ENCODE peak calls at places on chromosomes 16 and 17, in six cellular contexts. P is endothelial cell of umbilical vein, U is A549, W is GM12878, B is K562, J is HepG2. M is an unnamed sample.

GRCh38 chr16:68072038-68072695 is 13.0 kb upstream of the NFATC3 start:
- DNase-seq in P (no peak), W (no peak), B (peak), J (no peak), U (no peak), M (peak)

GRCh38 chr17:16027708-16028584 is 28.3 kb downstream of the TTC19 start:
- DNase-seq in W (peak), J (peak), U (peak), B (peak), P (peak), M (peak)

GRCh38 chr16:26765087-26765486 is 301.6 kb upstream of the C16orf82 start:
- DNase-seq in J (peak), P (no peak), B (peak), W (no peak), U (peak), M (peak)

GRCh38 chr16:66476328-66477027 is 49.4 kb downstream of the BEAN1 start:
- DNase-seq in B (peak), U (peak), J (no peak), W (no peak), P (no peak), M (peak)

GRCh38 chr17:55335625-55336024 is 70.9 kb downstream of the HLF start:
- DNase-seq in P (no peak), B (no peak), J (no peak), U (no peak), W (no peak), M (no peak)

GRCh38 chr16:27639588-27640276 is 89.8 kb downstream of the KATNIP start:
- DNase-seq in B (peak), P (peak), W (peak), J (peak), U (peak), M (peak)

GRCh38 chr16:27699540-27699939 is 149.6 kb downstream of the KATNIP start:
- DNase-seq in P (no peak), W (no peak), B (no peak), J (no peak), U (no peak), M (no peak)

GRCh38 chr17:15918661-15919259 is 26.2 kb upstream of the ADORA2B start:
- DNase-seq in P (peak), B (no peak), W (no peak), J (no peak), U (no peak), M (no peak)

GRCh38 chr17:79019631-79020584 is 4.1 kb upstream of the C1QTNF1 start:
- DNase-seq in U (peak), J (peak), B (peak), W (no peak), P (peak), M (peak)

GRCh38 chr17:78325076-78325712 is 34.7 kb downstream of the SOCS3 start:
- DNase-seq in U (no peak), B (peak), P (peak), J (no peak), W (no peak), M (no peak)

GRCh38 chr17:35313875-35314409 is 59.5 kb downstream of the SLFN11 start:
- DNase-seq in B (no peak), J (no peak), P (no peak), U (no peak), W (no peak), M (no peak)

GRCh38 chr16:2475413-2476344 is 752 bp downstream of the TBC1D24 start:
- DNase-seq in U (peak), J (no peak), B (peak), W (no peak), P (no peak), M (peak)
- TF ChIP-seq MYC in U (no peak), J (peak), B (no peak), W (no peak), P (no peak), M (peak)

GRCh38 chr17:49748791-49749190 is 15.1 kb downstream of the FAM117A start:
- DNase-seq in J (no peak), U (no peak), P (no peak), W (peak), B (no peak), M (no peak)
- TF ChIP-seq MYC in J (no peak), U (no peak), P (no peak), W (no peak), B (no peak), M (no peak)

DNA sequence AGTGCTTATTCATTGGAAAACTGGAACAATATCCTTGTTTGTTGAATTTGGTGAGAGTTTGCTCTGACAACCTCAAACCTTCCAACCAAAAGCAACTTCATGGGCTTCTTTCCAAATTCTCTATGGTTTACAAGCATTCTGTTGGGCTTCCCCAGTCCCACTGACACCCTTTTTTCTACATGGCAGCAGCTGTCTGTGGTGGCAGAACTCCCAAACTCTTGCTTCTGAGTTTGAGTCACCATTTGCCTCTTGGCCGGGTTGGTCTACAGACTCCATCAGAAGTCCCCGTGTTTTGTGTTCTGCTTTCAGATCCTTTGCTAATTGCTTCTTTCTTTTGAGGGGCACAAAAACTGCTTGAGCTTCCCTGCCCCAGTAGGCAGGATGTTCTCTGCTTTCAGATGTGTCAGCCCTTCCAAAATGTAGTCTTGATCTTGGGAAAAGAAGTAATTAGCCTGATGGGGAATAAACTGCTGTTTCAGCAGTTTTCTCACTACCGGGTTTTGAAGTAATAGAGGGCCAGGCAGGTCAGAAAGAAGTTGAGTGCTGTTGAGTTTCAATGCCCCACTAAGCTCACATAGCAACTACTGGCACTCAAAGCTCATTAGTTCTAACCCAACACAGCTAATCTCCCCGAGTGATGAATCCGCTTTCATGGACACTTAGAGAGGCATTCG is 80.7 kb downstream of the HS3ST3A1 start:
- DNase-seq in W (peak), J (no peak), P (no peak), B (no peak), U (no peak), M (no peak)
- TF ChIP-seq MYC in W (no peak), J (no peak), P (no peak), B (no peak), U (no peak), M (no peak)

DNA sequence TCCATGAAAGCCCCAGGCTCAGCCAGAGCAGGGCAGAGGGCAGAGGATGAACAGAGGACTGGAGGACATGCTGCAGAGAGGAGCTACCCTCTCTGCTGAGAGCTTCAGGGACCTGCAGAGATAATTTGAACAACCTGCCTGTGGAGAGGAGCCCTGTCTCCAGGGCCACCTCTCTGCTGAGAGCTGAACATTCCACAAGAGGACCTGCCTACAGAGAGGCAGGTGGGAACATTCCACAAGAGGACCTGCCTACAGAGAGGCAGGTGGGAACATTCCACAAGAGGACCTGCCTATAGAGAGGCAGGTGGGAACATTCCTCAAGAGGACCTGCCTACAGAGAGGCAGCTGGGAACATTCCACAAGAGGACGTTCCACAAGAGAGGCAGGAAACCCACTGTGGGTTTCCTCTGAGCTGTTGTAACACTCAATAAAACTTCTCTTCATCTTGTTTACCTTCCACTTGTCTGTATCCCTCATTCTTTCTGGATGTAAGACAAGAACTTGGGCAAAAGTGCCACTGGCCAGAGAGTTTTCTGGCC is 551.9 kb upstream of the CA10 start:
- DNase-seq in J (no peak), W (no peak), B (no peak), P (no peak), U (no peak), M (no peak)
- TF ChIP-seq MYC in J (no peak), W (no peak), B (no peak), P (no peak), U (no peak), M (no peak)

DNA sequence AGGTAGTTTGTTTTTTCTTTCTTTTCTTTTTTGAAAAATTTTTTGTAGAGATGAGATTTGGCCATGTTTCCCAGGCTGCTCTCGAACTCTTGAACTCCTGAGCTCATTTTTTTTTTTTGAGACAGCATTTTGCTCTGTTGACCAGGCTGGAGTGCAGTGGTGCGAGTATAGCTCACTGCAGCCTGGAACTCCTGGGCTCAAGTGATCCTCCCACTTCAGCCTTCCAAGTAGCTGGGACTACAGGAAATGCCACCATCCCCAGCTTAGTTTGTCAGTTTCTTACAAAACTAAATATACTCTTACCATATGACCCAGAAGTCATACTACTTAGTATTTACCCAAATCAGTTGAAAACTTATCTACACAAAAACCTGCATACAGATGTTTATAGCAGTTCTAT is 14.4 kb upstream of the FBXO47 start:
- DNase-seq in J (no peak), P (no peak), U (no peak), B (no peak), W (no peak), M (no peak)
- TF ChIP-seq MYC in J (no peak), P (no peak), U (no peak), B (no peak), W (no peak), M (no peak)

GRCh38 chr17:58536541-58536940 is 22.1 kb upstream of the MTMR4 start:
- DNase-seq in B (no peak), J (no peak), U (no peak), W (no peak), P (no peak), M (no peak)

GRCh38 chr17:58539703-58540102 is 25.3 kb upstream of the MTMR4 start:
- DNase-seq in J (no peak), B (no peak), W (no peak), U (no peak), P (no peak), M (no peak)

GRCh38 chr17:58541249-58541648 is 26.8 kb upstream of the MTMR4 start:
- DNase-seq in P (no peak), W (no peak), J (no peak), B (peak), U (no peak), M (peak)

GRCh38 chr17:58537266-58537665 is 22.8 kb upstream of the MTMR4 start:
- DNase-seq in P (no peak), B (no peak), U (no peak), J (no peak), W (no peak), M (no peak)

GRCh38 chr17:58538801-58539410 is 24.5 kb upstream of the MTMR4 start:
- DNase-seq in W (no peak), J (no peak), P (no peak), B (no peak), U (no peak), M (no peak)
- TF ChIP-seq MYC in W (no peak), J (no peak), P (no peak), B (no peak), U (no peak), M (no peak)

GRCh38 chr17:10042589-10043244 is 137.6 kb upstream of the RCVRN start:
- DNase-seq in B (no peak), P (no peak), J (no peak), W (no peak), U (no peak), M (no peak)

GRCh38 chr17:10046786-10047609 is 141.9 kb upstream of the RCVRN start:
- DNase-seq in W (peak), P (no peak), B (no peak), U (no peak), J (no peak), M (no peak)

GRCh38 chr17:10041916-10042588 is 137.0 kb upstream of the RCVRN start:
- DNase-seq in U (no peak), W (peak), P (no peak), B (no peak), J (no peak), M (no peak)

GRCh38 chr17:10048951-10049350 is 143.9 kb upstream of the RCVRN start:
- DNase-seq in U (no peak), B (no peak), J (peak), P (no peak), W (no peak), M (no peak)

GRCh38 chr17:10046259-10046658 is 141.2 kb upstream of the RCVRN start:
- DNase-seq in W (no peak), J (no peak), U (no peak), B (no peak), P (no peak), M (no peak)
- TF ChIP-seq MYC in W (no peak), J (no peak), U (no peak), B (no peak), P (no peak), M (no peak)

GRCh38 chr16:4253394-4254150 is 11.7 kb upstream of the SRL start:
- DNase-seq in B (peak), J (peak), W (peak), U (peak), P (peak), M (peak)

GRCh38 chr16:4260360-4260759 is 12.5 kb downstream of the TFAP4 start:
- DNase-seq in P (no peak), W (no peak), J (no peak), B (no peak), U (no peak), M (no peak)

GRCh38 chr16:4262303-4262835 is 10.5 kb downstream of the TFAP4 start:
- DNase-seq in P (no peak), J (no peak), W (no peak), B (no peak), U (no peak), M (no peak)

GRCh38 chr16:4261557-4262172 is 11.2 kb downstream of the TFAP4 start:
- DNase-seq in J (peak), U (peak), B (peak), W (no peak), P (peak), M (peak)

DNA sequence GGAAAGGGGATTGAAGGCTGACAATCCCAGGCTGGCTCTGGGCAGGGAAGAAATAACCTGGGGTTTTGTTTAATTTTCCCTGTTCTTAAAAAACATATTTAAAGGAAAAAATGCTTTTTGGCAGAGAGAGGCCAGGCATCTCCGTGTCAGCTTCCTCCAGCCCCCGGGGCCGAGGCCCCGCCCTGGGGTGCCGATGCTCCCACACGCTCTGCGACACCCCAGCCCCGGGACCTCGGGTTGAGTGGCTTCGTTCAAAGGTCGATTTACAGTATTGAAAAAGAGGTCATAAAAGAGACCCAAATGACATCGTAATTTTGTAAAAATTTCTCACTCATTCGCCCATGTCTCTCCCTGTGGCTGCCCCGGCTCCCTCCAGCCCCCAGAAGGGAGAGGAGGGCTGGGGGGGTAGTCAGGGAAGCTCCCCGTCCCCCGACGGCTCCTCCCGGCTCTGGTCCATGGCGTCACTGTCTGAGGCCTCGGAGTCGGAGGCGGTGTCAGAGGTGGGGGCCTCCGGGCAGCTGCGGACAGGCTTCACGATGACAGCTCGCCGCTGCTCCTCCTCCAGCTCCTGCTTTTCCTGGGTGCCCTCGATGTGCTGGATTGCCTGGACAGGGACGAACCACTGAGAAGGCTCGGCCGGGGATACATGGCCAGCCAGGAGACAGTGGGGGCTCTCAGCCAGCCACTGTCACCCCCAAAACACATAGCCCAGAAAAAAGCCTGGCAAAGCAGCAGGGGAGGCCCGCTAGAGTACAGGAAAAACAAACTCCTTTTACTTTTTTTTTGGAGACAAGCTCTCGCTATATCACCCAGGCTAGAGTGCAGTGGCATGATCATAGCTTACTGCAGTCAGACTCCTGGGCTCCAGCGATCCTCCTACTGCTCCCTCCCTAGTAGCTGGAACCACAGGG is 14.9 kb downstream of the TFAP4 start:
- DNase-seq in B (no peak), P (no peak), U (no peak), J (no peak), W (no peak), M (no peak)
- TF ChIP-seq MYC in B (no peak), P (no peak), U (no peak), J (no peak), W (no peak), M (no peak)

M was measured in NB4.